ENCODE peak calls at places on chromosome X, in five cellular contexts. Y is foreskin fibroblast, M is upper lobe of left lung, H is right atrium auricular region, A is ovary. N is an unnamed sample.

GRCh38 chrX:153771686-153772607 is 7.9 kb downstream of the PLXNB3 start:
- DNase-seq in Y (no peak), M (no peak), H (no peak), A (peak), N (peak)

GRCh38 chrX:10415704-10416001 is 204.7 kb downstream of the MID1 start:
- DNase-seq in Y (peak), M (no peak), H (no peak), A (no peak), N (no peak)

GRCh38 chrX:140507982-140508305 is 3.1 kb upstream of the SOX3 start:
- DNase-seq in Y (no peak), M (peak), H (no peak), A (no peak), N (no peak)

GRCh38 chrX:34371740-34372139 is 239.6 kb upstream of the FAM47A start:
- DNase-seq in Y (peak), M (no peak), H (no peak), A (no peak), N (no peak)

GRCh38 chrX:152915541-152916241 is 17.8 kb downstream of the ZNF185 start:
- DNase-seq in Y (peak), M (no peak), H (no peak), A (no peak), N (no peak)

GRCh38 chrX:155768036-155768769 is 112.9 kb upstream of the VAMP7 start:
- DNase-seq in Y (peak), M (no peak), H (no peak), A (peak), N (no peak)

GRCh38 chrX:6257025-6257424 is 28.4 kb upstream of the NLGN4X start:
- DNase-seq in Y (no peak), M (no peak), H (no peak), A (no peak), N (no peak)

GRCh38 chrX:119516157-119516702 is 48.0 kb downstream of the SLC25A5 start:
- DNase-seq in Y (peak), M (peak), H (no peak), A (no peak), N (no peak)

GRCh38 chrX:42778096-42778495 is at the start of gene PPP1R2C:
- DNase-seq in Y (no peak), M (no peak), H (no peak), A (no peak), N (no peak)

GRCh38 chrX:19840899-19841648 is 46.3 kb downstream of the SH3KBP1 start:
- DNase-seq in Y (no peak), M (no peak), H (no peak), A (no peak), N (peak)

GRCh38 chrX:68895339-68896250 is 66.8 kb downstream of the EFNB1 start:
- DNase-seq in Y (peak), M (peak), H (peak), A (peak), N (peak)

GRCh38 chrX:24113161-24113560 is 36.4 kb upstream of the ZFX start:
- DNase-seq in Y (peak), M (no peak), H (no peak), A (no peak), N (no peak)

GRCh38 chrX:50609796-50610195 is 139.2 kb upstream of the DGKK start:
- DNase-seq in Y (no peak), M (no peak), H (no peak), A (no peak), N (no peak)

GRCh38 chrX:23465105-23465791 is 130.6 kb downstream of the PTCHD1 start:
- DNase-seq in Y (no peak), M (no peak), H (no peak), A (no peak), N (no peak)

GRCh38 chrX:116480059-116480458 is 17.3 kb upstream of the CT83 start:
- DNase-seq in Y (no peak), M (no peak), H (no peak), A (no peak), N (no peak)

GRCh38 chrX:46979340-46979739 is 67.1 kb downstream of the JADE3 start:
- DNase-seq in Y (peak), M (no peak), H (no peak), A (no peak), N (no peak)

GRCh38 chrX:51893931-51894696 is 691 bp downstream of the MAGED1 start:
- DNase-seq in Y (peak), M (no peak), H (no peak), A (no peak), N (no peak)

GRCh38 chrX:33134164-33134563 is 77.2 kb downstream of the DMD start:
- DNase-seq in Y (no peak), M (no peak), H (no peak), A (no peak), N (no peak)

GRCh38 chrX:133373366-133374079 is 41.8 kb downstream of the GPC4 start:
- DNase-seq in Y (no peak), M (no peak), H (no peak), A (no peak), N (no peak)

GRCh38 chrX:55521687-55522086 is 32.0 kb upstream of the USP51 start:
- DNase-seq in Y (no peak), M (no peak), H (no peak), A (no peak), N (no peak)

GRCh38 chrX:13029341-13029740 is 15.1 kb downstream of the FAM9C start:
- DNase-seq in Y (peak), M (peak), H (no peak), A (peak), N (no peak)

GRCh38 chrX:1599791-1600405 is 8.5 kb downstream of the AKAP17A start:
- DNase-seq in Y (no peak), M (no peak), H (no peak), A (no peak), N (no peak)

GRCh38 chrX:103658681-103659433 is 27.6 kb downstream of the MORF4L2 start:
- DNase-seq in Y (no peak), M (no peak), H (no peak), A (no peak), N (no peak)

GRCh38 chrX:115584715-115585114 is 23.7 kb downstream of the PLS3 start:
- DNase-seq in Y (peak), M (no peak), H (no peak), A (no peak), N (no peak)

GRCh38 chrX:111005151-111005550 is 90.8 kb upstream of the PAK3 start:
- DNase-seq in Y (no peak), M (no peak), H (no peak), A (no peak), N (no peak)

GRCh38 chrX:123818243-123818642 is 41.6 kb upstream of the XIAP start:
- DNase-seq in Y (peak), M (no peak), H (no peak), A (no peak), N (no peak)

GRCh38 chrX:152926279-152926678 is 28.4 kb downstream of the ZNF185 start:
- DNase-seq in Y (peak), M (no peak), H (no peak), A (peak), N (no peak)

GRCh38 chrX:119693032-119693995 is at the start of gene SEPTIN6:
- DNase-seq in Y (peak), M (peak), H (no peak), A (peak), N (peak)

GRCh38 chrX:1361275-1361674 is 24.7 kb downstream of the IL3RA start:
- DNase-seq in Y (no peak), M (peak), H (no peak), A (peak), N (no peak)

GRCh38 chrX:57573754-57574153 is 18.1 kb upstream of the ZXDB start:
- DNase-seq in Y (peak), M (no peak), H (no peak), A (no peak), N (no peak)
- TF ChIP-seq CTCF in Y (peak), M (no peak), H (no peak), A (no peak), N (no peak)

DNA sequence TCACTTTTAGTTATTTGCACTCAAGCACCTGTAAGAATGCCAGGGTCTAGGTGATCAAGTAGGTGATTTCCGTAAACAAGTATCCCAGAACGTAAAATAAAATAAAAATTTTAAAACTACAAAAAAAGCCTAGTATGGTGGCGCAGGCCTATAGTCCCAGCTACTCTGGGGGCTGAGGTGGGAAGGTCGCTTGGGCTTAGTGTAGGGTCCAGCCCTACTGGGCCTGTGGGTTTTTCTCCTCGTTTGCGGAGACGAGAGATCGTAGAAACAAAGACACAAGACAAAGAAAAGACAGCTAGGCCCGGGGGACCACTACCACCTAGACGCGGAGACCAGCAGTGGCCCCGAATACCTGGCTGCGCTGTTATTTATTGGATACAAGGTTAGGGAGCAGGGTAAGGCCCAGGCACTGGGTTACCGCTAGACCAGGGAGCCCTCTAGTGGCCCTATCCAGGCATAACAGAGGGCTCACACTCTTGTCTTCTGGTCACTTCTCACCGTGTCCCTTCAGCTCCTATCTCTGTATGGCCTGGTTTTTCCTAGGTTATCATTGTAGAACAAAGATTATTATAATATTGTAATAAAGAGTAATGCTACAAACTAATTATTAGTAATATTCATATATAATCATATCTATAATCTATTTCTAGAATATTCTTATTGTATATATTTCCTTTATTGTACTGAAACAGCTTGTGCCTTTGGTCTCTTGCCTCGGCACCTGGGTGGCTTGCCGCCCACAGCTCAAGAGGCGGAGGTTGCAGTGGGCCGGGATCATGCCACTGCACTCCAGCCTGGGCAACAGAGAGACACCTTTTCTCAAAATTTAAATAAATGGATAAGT is 38.4 kb downstream of the SAGE1 start:
- DNase-seq in Y (peak), M (peak), H (no peak), A (no peak), N (no peak)
- TF ChIP-seq CTCF in Y (peak), M (peak), H (peak), A (no peak), N (peak)

GRCh38 chrX:15854712-15855561 is at the start of gene AP1S2:
- DNase-seq in Y (peak), M (peak), H (peak), A (peak), N (peak)

GRCh38 chrX:15855562-15856256 is 1.1 kb upstream of the AP1S2 start:
- DNase-seq in Y (no peak), M (no peak), H (no peak), A (no peak), N (no peak)

GRCh38 chrX:15853586-15854079 is 980 bp downstream of the AP1S2 start:
- DNase-seq in Y (peak), M (no peak), H (no peak), A (no peak), N (no peak)

GRCh38 chrX:15856580-15856979 is 2.0 kb upstream of the AP1S2 start:
- DNase-seq in Y (no peak), M (no peak), H (no peak), A (no peak), N (no peak)

DNA sequence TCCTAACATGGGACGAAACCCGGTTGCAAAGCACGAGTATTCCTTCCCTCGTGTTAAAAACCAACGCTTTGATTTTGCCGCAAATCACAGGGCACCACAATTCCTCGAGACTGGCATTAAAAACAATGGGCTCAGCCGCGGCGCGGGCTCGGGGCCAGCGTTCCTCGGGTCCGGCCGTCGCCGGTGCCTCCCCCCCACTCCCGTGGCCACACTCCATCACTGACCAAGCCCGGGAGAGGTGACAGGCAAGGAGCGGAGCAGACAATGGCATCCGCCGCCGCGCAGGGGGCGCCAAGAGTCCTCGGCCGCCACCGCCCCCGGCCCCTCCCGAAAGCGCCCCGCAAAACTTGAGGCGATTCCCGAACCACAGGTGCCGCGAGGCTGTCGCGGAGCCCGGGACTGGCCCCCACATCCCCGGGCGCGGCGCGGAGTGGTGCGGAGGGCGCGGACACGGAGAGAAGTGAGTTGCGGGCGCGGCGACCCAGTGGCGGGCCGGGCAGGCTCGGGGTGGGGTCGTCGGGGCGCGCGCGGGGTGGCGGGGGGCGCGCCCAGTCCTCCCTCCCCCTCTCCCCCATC is 445 bp downstream of the AP1S2 start:
- DNase-seq in Y (peak), M (peak), H (peak), A (peak), N (peak)
- TF ChIP-seq CTCF in Y (no peak), M (peak), H (no peak), A (no peak), N (no peak)

DNA sequence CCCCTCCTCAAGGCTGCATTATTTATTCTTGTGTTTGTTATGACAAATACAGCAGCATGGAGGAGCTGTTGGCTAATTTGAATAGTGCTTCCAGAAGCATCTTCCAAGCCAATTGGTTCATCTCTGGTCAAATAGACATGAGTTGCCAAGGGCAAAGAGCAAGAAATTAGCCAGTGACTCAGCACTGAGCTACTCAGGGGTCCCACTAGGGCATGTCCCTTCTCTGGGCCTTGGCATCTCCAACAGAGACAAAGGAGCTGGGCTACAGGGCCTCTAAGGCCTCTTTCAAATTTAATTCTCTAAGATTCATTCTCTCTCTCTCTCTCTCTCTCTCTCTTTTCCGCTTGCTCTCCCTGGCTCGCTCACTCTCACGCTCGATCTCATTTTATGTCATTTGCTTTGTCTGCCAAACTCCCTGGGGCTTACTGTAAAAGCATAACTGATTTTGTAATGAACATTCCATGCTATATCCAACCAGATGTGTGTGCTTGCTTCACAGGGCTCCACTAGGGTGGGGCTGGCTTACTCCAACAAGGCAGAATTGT is 86.7 kb upstream of the MAGEA4 start:
- DNase-seq in Y (peak), M (no peak), H (peak), A (no peak), N (no peak)
- TF ChIP-seq CTCF in Y (peak), M (no peak), H (no peak), A (no peak), N (no peak)

DNA sequence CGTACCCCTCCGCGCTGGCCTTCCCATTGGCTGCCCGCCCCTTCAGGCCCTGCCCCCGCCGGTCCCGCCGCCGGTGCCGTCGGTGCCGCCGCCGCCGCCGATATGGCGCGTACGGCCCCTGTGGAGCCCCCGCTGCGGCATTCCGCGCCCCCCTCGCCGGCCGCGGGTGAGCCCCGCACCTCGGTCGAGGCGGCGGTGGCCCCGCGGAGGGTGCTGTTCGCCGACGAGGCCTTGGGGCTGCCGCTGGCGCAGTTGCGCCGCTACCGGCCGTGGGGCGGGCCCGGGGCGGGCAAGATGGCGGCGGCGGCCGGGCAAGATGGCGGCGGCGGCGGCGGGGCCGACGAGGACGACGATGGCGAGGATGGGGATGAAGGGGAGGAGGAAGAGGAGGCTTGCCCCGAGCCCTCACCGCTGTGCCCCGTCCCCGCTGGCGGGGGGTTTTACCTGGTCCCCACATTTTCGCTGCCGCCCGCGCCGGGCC is at the start of gene PPP1R3F:
- DNase-seq in Y (no peak), M (no peak), H (no peak), A (no peak), N (no peak)
- TF ChIP-seq CTCF in Y (no peak), M (no peak), H (no peak), A (no peak), N (no peak)

N was measured in coronary artery.